ENCODE peak calls at places on chromosome 3, in nine cellular contexts. X is right lobe of liver, V is left ventricle myocardium inferior, Q is neural progenitor cell, U is A549, G is heart right ventricle, R is tibial nerve, D is fibroblast of lung, N is testis. E is an unnamed sample. For H3K9me3, the result is how much of the 10 kb centered on the place peaks cover.

GRCh38 chr3:10702961-10703740 is 112.9 kb upstream of the SLC6A11 start:
- DNase-seq in R (no peak), D (no peak), N (peak), V (no peak), Q (peak), G (no peak), U (peak), X (no peak), E (no peak)

GRCh38 chr3:18382760-18383369 is 42.3 kb downstream of the SATB1 start:
- DNase-seq in U (no peak), V (no peak), X (no peak), Q (no peak), G (no peak), D (no peak), R (no peak), N (no peak), E (no peak)

GRCh38 chr3:57918123-57918837 is 89.9 kb upstream of the FLNB start:
- DNase-seq in U (no peak), G (no peak), D (peak), X (no peak), R (no peak), N (no peak), Q (no peak), V (no peak), E (no peak)

GRCh38 chr3:82044918-82045715 is 283.7 kb upstream of the GBE1 start:
- DNase-seq in G (no peak), X (no peak), U (no peak), D (no peak), R (no peak), N (no peak), Q (peak), V (no peak), E (no peak)

GRCh38 chr3:171497546-171497945 is 37.3 kb upstream of the TNIK start:
- DNase-seq in X (no peak), G (no peak), N (no peak), U (no peak), D (no peak), Q (no peak), V (no peak), R (no peak), E (no peak)

GRCh38 chr3:31596176-31596575 is 63.5 kb downstream of the STT3B start:
- DNase-seq in Q (no peak), D (no peak), R (no peak), N (no peak), V (no peak), U (no peak), X (no peak), G (no peak), E (no peak)

GRCh38 chr3:185831195-185831594 is 6.4 kb upstream of the IGF2BP2 start:
- DNase-seq in U (no peak), N (no peak), R (no peak), Q (no peak), X (no peak), D (no peak), G (no peak), V (no peak), E (no peak)

GRCh38 chr3:187139126-187139894 is at the start of gene RPL39L:
- DNase-seq in X (peak), D (peak), G (peak), U (peak), V (peak), R (peak), N (peak), Q (peak), E (peak)

GRCh38 chr3:3800076-3800448 is 831 bp downstream of the LRRN1 start:
- DNase-seq in N (peak), G (no peak), D (no peak), R (no peak), V (no peak), Q (peak), U (no peak), X (peak), E (no peak)

GRCh38 chr3:30321065-30321464 is 285.3 kb upstream of the TGFBR2 start:
- DNase-seq in R (no peak), N (no peak), X (no peak), D (no peak), Q (no peak), U (no peak), V (no peak), G (no peak), E (no peak)

GRCh38 chr3:171829841-171830559 is 13.1 kb upstream of the TMEM212 start:
- DNase-seq in Q (peak), N (peak), G (peak), D (peak), U (peak), V (peak), X (peak), R (peak), E (no peak)

GRCh38 chr3:58161435-58162398 is 49.1 kb downstream of the DNASE1L3 start:
- DNase-seq in D (peak), U (peak), Q (no peak), R (peak), X (peak), V (no peak), G (peak), N (no peak), E (no peak)

GRCh38 chr3:81891056-81891455 is 129.6 kb upstream of the GBE1 start:
- DNase-seq in D (no peak), U (no peak), X (no peak), Q (no peak), N (no peak), V (no peak), R (no peak), G (no peak), E (no peak)

GRCh38 chr3:80994085-80994665 is 767.3 kb downstream of the GBE1 start:
- DNase-seq in D (no peak), N (no peak), V (no peak), G (no peak), X (no peak), U (no peak), R (no peak), Q (no peak), E (no peak)

GRCh38 chr3:177295116-177295515 is 97.8 kb upstream of the TBL1XR1 start:
- DNase-seq in X (no peak), G (no peak), D (no peak), V (no peak), R (no peak), U (no peak), N (no peak), Q (no peak), E (no peak)

GRCh38 chr3:150177673-150178378 is 207.1 kb upstream of the PFN2 start:
- DNase-seq in N (no peak), U (peak), Q (no peak), R (no peak), G (no peak), D (peak), X (no peak), V (no peak), E (no peak)

GRCh38 chr3:65672876-65673815 is 365.6 kb downstream of the MAGI1 start:
- DNase-seq in V (peak), G (peak), D (peak), X (peak), N (peak), U (peak), R (peak), Q (peak), E (no peak)

GRCh38 chr3:100537646-100538338 is 45.4 kb downstream of the TMEM45A start:
- DNase-seq in N (no peak), G (no peak), R (no peak), D (no peak), V (no peak), Q (no peak), X (no peak), U (no peak), E (no peak)

GRCh38 chr3:41000471-41000870 is 198.8 kb upstream of the CTNNB1 start:
- DNase-seq in N (no peak), R (peak), X (no peak), V (no peak), D (no peak), Q (no peak), U (no peak), G (peak), E (no peak)

GRCh38 chr3:162034368-162034767 is 537.8 kb downstream of the OTOL1 start:
- DNase-seq in R (no peak), D (peak), G (no peak), N (no peak), U (no peak), Q (no peak), V (no peak), X (no peak), E (no peak)

GRCh38 chr3:71130516-71131384 is 452.8 kb downstream of the FOXP1 start:
- DNase-seq in U (no peak), X (peak), V (peak), N (peak), Q (peak), G (peak), D (peak), R (peak), E (peak)

GRCh38 chr3:45417949-45418847 is 29.8 kb downstream of the LARS2 start:
- DNase-seq in X (no peak), V (no peak), D (no peak), G (no peak), R (no peak), Q (no peak), N (no peak), U (no peak), E (no peak)

GRCh38 chr3:164194842-164195241 is 883.5 kb downstream of the SI start:
- DNase-seq in Q (peak), V (no peak), D (no peak), R (no peak), N (no peak), U (no peak), X (no peak), G (no peak), E (no peak)

GRCh38 chr3:47746264-47746663 is 35.4 kb downstream of the SMARCC1 start:
- DNase-seq in Q (no peak), D (no peak), V (no peak), N (no peak), U (no peak), G (no peak), R (no peak), X (no peak), E (no peak)

GRCh38 chr3:105538483-105538882 is 171.8 kb downstream of the ALCAM start:
- DNase-seq in G (no peak), N (no peak), Q (no peak), X (peak), V (no peak), D (no peak), U (no peak), R (no peak), E (no peak)

GRCh38 chr3:105791919-105792786 is 76.7 kb downstream of the CBLB start:
- DNase-seq in V (peak), R (peak), N (peak), Q (no peak), X (peak), U (peak), D (peak), G (peak), E (no peak)

GRCh38 chr3:156764761-156765160 is 61.4 kb upstream of the LEKR1 start:
- DNase-seq in D (no peak), G (no peak), Q (no peak), R (no peak), X (no peak), V (no peak), N (no peak), U (no peak), E (no peak)

GRCh38 chr3:89613241-89613640 is 505.8 kb downstream of the EPHA3 start:
- DNase-seq in D (no peak), Q (no peak), X (no peak), V (no peak), G (no peak), U (no peak), N (no peak), R (no peak), E (no peak)

GRCh38 chr3:142726017-142726416 is 2.2 kb downstream of the TRPC1 start:
- DNase-seq in R (no peak), U (no peak), Q (no peak), D (peak), N (no peak), X (no peak), V (no peak), G (no peak), E (no peak)

GRCh38 chr3:59698091-59698490 is 648.3 kb upstream of the CFAP20DC start:
- DNase-seq in R (no peak), V (no peak), U (no peak), Q (no peak), G (no peak), D (no peak), X (no peak), N (no peak), E (no peak)

GRCh38 chr3:102230057-102230456 is 204.8 kb upstream of the ZPLD1 start:
- DNase-seq in Q (no peak), N (no peak), X (no peak), G (no peak), V (no peak), U (no peak), D (no peak), R (no peak), E (no peak)

GRCh38 chr3:143736205-143736604 is 112.1 kb downstream of the SLC9A9 start:
- DNase-seq in X (no peak), D (no peak), G (no peak), N (no peak), Q (no peak), R (no peak), U (no peak), V (no peak), E (no peak)

GRCh38 chr3:138947303-138948121 is 495 bp downstream of the FOXL2NB start:
- DNase-seq in Q (peak), X (no peak), G (no peak), R (no peak), U (no peak), N (no peak), D (no peak), V (no peak), E (no peak)

DNA sequence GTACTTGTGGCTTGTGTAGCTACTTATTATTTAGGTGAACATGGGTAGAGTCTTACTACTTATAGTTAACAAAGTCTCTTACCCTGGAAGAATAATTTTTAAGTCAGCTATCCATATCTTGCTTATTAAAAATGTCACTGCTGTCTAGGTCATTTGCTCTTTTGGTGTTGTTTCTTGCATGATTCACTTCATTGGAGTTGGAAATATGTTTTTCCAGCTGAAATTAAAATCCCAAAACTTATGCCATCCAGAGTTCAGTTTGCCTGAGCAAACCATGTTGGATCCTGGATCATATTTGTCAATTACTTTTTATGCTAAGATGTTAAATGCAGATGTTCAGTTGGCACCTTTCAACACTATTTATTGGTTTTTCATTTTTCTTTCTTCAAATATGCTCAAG is 421.0 kb upstream of the RBMS3 start:
- DNase-seq in X (no peak), N (no peak), U (no peak), Q (no peak), D (no peak), G (no peak), V (no peak), R (no peak), E (no peak)
- H3K4me3 ChIP-seq in X (no peak), N (no peak), U (no peak), Q (no peak), D (no peak), G (no peak), V (no peak), R (no peak), E (no peak)

GRCh38 chr3:183070892-183071291 is 28.4 kb downstream of the MCCC1 start:
- DNase-seq in D (no peak), V (no peak), R (no peak), N (no peak), X (no peak), G (no peak), Q (no peak), U (no peak), E (no peak)

GRCh38 chr3:183069086-183069485 is 30.2 kb downstream of the MCCC1 start:
- DNase-seq in V (no peak), G (no peak), R (no peak), D (no peak), U (no peak), X (no peak), Q (no peak), N (no peak), E (peak)

GRCh38 chr3:183073839-183074615 is 25.3 kb downstream of the MCCC1 start:
- DNase-seq in R (no peak), Q (no peak), V (no peak), D (no peak), X (no peak), G (no peak), U (no peak), N (no peak), E (peak)

GRCh38 chr3:183080628-183081027 is 18.7 kb downstream of the MCCC1 start:
- DNase-seq in D (no peak), V (no peak), Q (no peak), X (no peak), R (no peak), U (no peak), G (no peak), N (no peak), E (no peak)

GRCh38 chr3:183074881-183075280 is 24.4 kb downstream of the MCCC1 start:
- DNase-seq in V (no peak), Q (no peak), N (no peak), U (no peak), X (no peak), R (no peak), G (no peak), D (no peak), E (no peak)
- H3K9me3 ChIP-seq in V (under half), Q (under half), N (under half), U (under half), X (under half), R (under half), G (under half), D (under half), E (under half)

GRCh38 chr3:124887996-124888298 is 782 bp upstream of the ITGB5 start:
- DNase-seq in D (no peak), X (no peak), U (no peak), R (no peak), G (no peak), V (no peak), Q (no peak), N (no peak), E (no peak)
- H3K4me3 ChIP-seq in D (no peak), X (no peak), U (peak), R (peak), G (peak), V (peak), Q (peak), N (peak), E (peak)

GRCh38 chr3:13902648-13903238 is 22.9 kb upstream of the WNT7A start:
- DNase-seq in Q (no peak), V (no peak), U (no peak), R (no peak), N (no peak), X (no peak), G (no peak), D (no peak), E (no peak)
- H3K9me3 ChIP-seq in Q (under half), V (half or more), U (half or more), R (half or more), N (under half), X (under half), G (half or more), D (under half), E (under half)